ENCODE peak calls at places on chromosomes 4 and X, in seven cellular contexts. C, N, Q, E, J, R and G are unnamed samples.

GRCh38 chr4:181420950-181421349 is 822.3 kb upstream of the TENM3 start:
- DNase-seq in C (no peak), N (no peak), Q (no peak), E (no peak), J (no peak), R (no peak), G (no peak)

GRCh38 chr4:115229873-115230272 is 116.5 kb upstream of the NDST4 start:
- DNase-seq in C (no peak), N (no peak), Q (no peak), E (no peak), J (no peak), R (no peak), G (no peak)

GRCh38 chrX:50877310-50877709 is 33.2 kb upstream of the BMP15 start:
- DNase-seq in C (no peak), N (peak; percentile 62), Q (no peak), E (no peak), J (no peak), R (peak; percentile 44), G (no peak)

GRCh38 chrX:129932792-129933321 is 26.9 kb downstream of the UTP14A start:
- DNase-seq in C (no peak), N (no peak), Q (no peak), E (no peak), J (no peak), R (no peak), G (no peak)

GRCh38 chr4:108772402-108772801 is 9.5 kb upstream of the ETNPPL start:
- DNase-seq in C (no peak), N (no peak), Q (no peak), E (no peak), J (no peak), R (no peak), G (no peak)

GRCh38 chrX:150361070-150361776 is 1.9 kb upstream of the MAMLD1 start:
- DNase-seq in C (no peak), N (no peak), Q (peak; percentile 79), E (no peak), J (no peak), R (peak; percentile 19), G (no peak)

GRCh38 chr4:89356086-89356485 is 48.5 kb upstream of the GPRIN3 start:
- DNase-seq in C (no peak), N (peak; percentile 17), Q (no peak), E (no peak), J (no peak), R (no peak), G (peak; percentile 44)

GRCh38 chrX:87517571-87518141 is at the start of gene KLHL4:
- DNase-seq in C (no peak), N (peak; percentile 96), Q (peak; percentile 98), E (no peak), J (no peak), R (no peak), G (peak; percentile 92)

GRCh38 chrX:42290608-42291007 is 367.3 kb upstream of the CASK start:
- DNase-seq in C (no peak), N (no peak), Q (peak; percentile 40), E (no peak), J (peak; percentile 6), R (peak; percentile 4), G (peak; percentile 1)

GRCh38 chr4:108224628-108225053 is 55.9 kb upstream of the LEF1 start:
- DNase-seq in C (no peak), N (peak; percentile 65), Q (peak; percentile 91), E (no peak), J (peak; percentile 12), R (no peak), G (no peak)

GRCh38 chrX:69262036-69262905 is 97.0 kb upstream of the PJA1 start:
- DNase-seq in C (no peak), N (peak; percentile 38), Q (no peak), E (no peak), J (no peak), R (no peak), G (no peak)

GRCh38 chrX:50691820-50692219 is 122.2 kb downstream of the SHROOM4 start:
- DNase-seq in C (peak; percentile 21), N (no peak), Q (peak; percentile 72), E (no peak), J (peak; percentile 37), R (peak; percentile 51), G (peak; percentile 43)

GRCh38 chrX:146278381-146278780 is 460.8 kb downstream of the SLITRK2 start:
- DNase-seq in C (no peak), N (no peak), Q (peak; percentile 39), E (no peak), J (no peak), R (no peak), G (no peak)

GRCh38 chr4:85700362-85700761 is 225.4 kb downstream of the ARHGAP24 start:
- DNase-seq in C (no peak), N (no peak), Q (no peak), E (no peak), J (no peak), R (no peak), G (no peak)

GRCh38 chr4:90328558-90328957 is 201.4 kb downstream of the CCSER1 start:
- DNase-seq in C (no peak), N (peak; percentile 1), Q (peak; percentile 17), E (no peak), J (peak; percentile 3), R (no peak), G (peak; percentile 18)

GRCh38 chr4:3478446-3479357 is 15.6 kb downstream of the DOK7 start:
- DNase-seq in C (no peak), N (no peak), Q (no peak), E (no peak), J (no peak), R (no peak), G (no peak)

GRCh38 chr4:187065836-187066235 is 342.2 kb upstream of the FAT1 start:
- DNase-seq in C (no peak), N (no peak), Q (no peak), E (no peak), J (no peak), R (no peak), G (no peak)

GRCh38 chr4:105352826-105353225 is 121.0 kb downstream of the PPA2 start:
- DNase-seq in C (no peak), N (peak; percentile 55), Q (peak; percentile 11), E (no peak), J (no peak), R (no peak), G (no peak)

GRCh38 chr4:41712413-41712812 is 36.1 kb downstream of the PHOX2B start:
- DNase-seq in C (no peak), N (no peak), Q (no peak), E (no peak), J (no peak), R (no peak), G (no peak)